ENCODE peak calls at places on chromosomes 7 and 10, in four cellular contexts. One of them, this sample, is unnamed.

GRCh38 chr7:103880201-103880600 is 109.3 kb downstream of the RELN start:
- DNase-seq in activated effector memory CD4-positive, alpha-beta T cell treated with Interleukin-2 at 50 U/mL for 16 hours: no peak
- DNase-seq in B cell: no peak
- DNase-seq in KBM-7: no peak
- DNase-seq in this sample: no peak

GRCh38 chr10:112375721-112376577 is 2.0 kb downstream of the ACSL5 start:
- DNase-seq in activated effector memory CD4-positive, alpha-beta T cell treated with Interleukin-2 at 50 U/mL for 16 hours: peak
- DNase-seq in B cell: peak
- DNase-seq in KBM-7: peak
- DNase-seq in this sample: peak

GRCh38 chr7:138089080-138089901 is 13.0 kb downstream of the AKR1D1 start:
- DNase-seq in activated effector memory CD4-positive, alpha-beta T cell treated with Interleukin-2 at 50 U/mL for 16 hours: no peak
- DNase-seq in B cell: no peak
- DNase-seq in KBM-7: no peak
- DNase-seq in this sample: no peak

GRCh38 chr10:121187375-121187774 is 336.2 kb downstream of the WDR11 start:
- DNase-seq in activated effector memory CD4-positive, alpha-beta T cell treated with Interleukin-2 at 50 U/mL for 16 hours: no peak
- DNase-seq in B cell: no peak
- DNase-seq in KBM-7: no peak
- DNase-seq in this sample: no peak

GRCh38 chr10:133251388-133252222 is 13.9 kb downstream of the VENTX start:
- DNase-seq in B cell: no peak
- DNase-seq in KBM-7: no peak
- DNase-seq in activated effector memory CD4-positive, alpha-beta T cell treated with Interleukin-2 at 50 U/mL for 16 hours: no peak
- DNase-seq in this sample: no peak

GRCh38 chr10:48589266-48589665 is 15.6 kb downstream of the ARHGAP22 start:
- DNase-seq in KBM-7: no peak
- DNase-seq in B cell: no peak
- DNase-seq in activated effector memory CD4-positive, alpha-beta T cell treated with Interleukin-2 at 50 U/mL for 16 hours: no peak
- DNase-seq in this sample: no peak

GRCh38 chr10:34638405-34639054 is 176.6 kb downstream of the PARD3 start:
- DNase-seq in B cell: peak
- DNase-seq in KBM-7: peak
- DNase-seq in activated effector memory CD4-positive, alpha-beta T cell treated with Interleukin-2 at 50 U/mL for 16 hours: peak
- DNase-seq in this sample: peak

GRCh38 chr10:31935678-31936077 is 7.0 kb upstream of the ARHGAP12 start:
- DNase-seq in activated effector memory CD4-positive, alpha-beta T cell treated with Interleukin-2 at 50 U/mL for 16 hours: no peak
- DNase-seq in B cell: no peak
- DNase-seq in KBM-7: no peak
- DNase-seq in this sample: no peak